ENCODE peak calls at places on chromosomes 11 and 22, in eight cellular contexts. One of them, this sample, is unnamed.

GRCh38 chr11:1826552-1827094 is 8.2 kb upstream of the SYT8 start:
- DNase-seq in stomach: peak
- DNase-seq in Peyer's patch: peak
- DNase-seq in fibroblast of lung: peak
- DNase-seq in HCT116: no peak
- DNase-seq in body of pancreas: peak
- DNase-seq in cardiac muscle cell: no peak
- DNase-seq in HFF-Myc: no peak
- DNase-seq in this sample: peak

GRCh38 chr11:75490221-75491181 is 35.2 kb downstream of the GDPD5 start:
- DNase-seq in body of pancreas: no peak
- DNase-seq in Peyer's patch: no peak
- DNase-seq in stomach: no peak
- DNase-seq in cardiac muscle cell: no peak
- DNase-seq in HFF-Myc: no peak
- DNase-seq in HCT116: no peak
- DNase-seq in fibroblast of lung: peak
- DNase-seq in this sample: peak

GRCh38 chr11:132258865-132259264 is 888.5 kb downstream of the NTM start:
- DNase-seq in HFF-Myc: no peak
- DNase-seq in Peyer's patch: no peak
- DNase-seq in cardiac muscle cell: no peak
- DNase-seq in stomach: no peak
- DNase-seq in fibroblast of lung: peak
- DNase-seq in HCT116: no peak
- DNase-seq in body of pancreas: no peak
- DNase-seq in this sample: no peak

GRCh38 chr11:68213135-68213515 is at the start of gene KMT5B:
- DNase-seq in HCT116: peak
- DNase-seq in fibroblast of lung: no peak
- DNase-seq in HFF-Myc: no peak
- DNase-seq in stomach: peak
- DNase-seq in cardiac muscle cell: peak
- DNase-seq in body of pancreas: peak
- DNase-seq in Peyer's patch: peak
- DNase-seq in this sample: peak

GRCh38 chr11:77144196-77144853 is 16.3 kb downstream of the MYO7A start:
- DNase-seq in HFF-Myc: no peak
- DNase-seq in fibroblast of lung: no peak
- DNase-seq in stomach: no peak
- DNase-seq in HCT116: no peak
- DNase-seq in body of pancreas: no peak
- DNase-seq in Peyer's patch: no peak
- DNase-seq in cardiac muscle cell: peak
- DNase-seq in this sample: no peak

GRCh38 chr22:42425337-42425988 is 6.7 kb downstream of the NFAM1 start:
- DNase-seq in Peyer's patch: peak
- DNase-seq in stomach: no peak
- DNase-seq in fibroblast of lung: no peak
- DNase-seq in HCT116: no peak
- DNase-seq in cardiac muscle cell: no peak
- DNase-seq in body of pancreas: no peak
- DNase-seq in HFF-Myc: no peak
- DNase-seq in this sample: no peak

GRCh38 chr11:97871816-97872215 is 1148.9 kb upstream of the CNTN5 start:
- DNase-seq in stomach: no peak
- DNase-seq in Peyer's patch: no peak
- DNase-seq in cardiac muscle cell: no peak
- DNase-seq in fibroblast of lung: no peak
- DNase-seq in HFF-Myc: no peak
- DNase-seq in body of pancreas: no peak
- DNase-seq in HCT116: no peak
- DNase-seq in this sample: no peak

GRCh38 chr11:13384837-13385417 is 78.1 kb downstream of the BTBD10 start:
- DNase-seq in Peyer's patch: no peak
- DNase-seq in HFF-Myc: peak
- DNase-seq in fibroblast of lung: peak
- DNase-seq in stomach: no peak
- DNase-seq in body of pancreas: peak
- DNase-seq in HCT116: peak
- DNase-seq in cardiac muscle cell: peak
- DNase-seq in this sample: peak

GRCh38 chr22:39021552-39022250 is 774 bp downstream of the APOBEC3D start:
- DNase-seq in cardiac muscle cell: no peak
- DNase-seq in HFF-Myc: no peak
- DNase-seq in body of pancreas: no peak
- DNase-seq in fibroblast of lung: no peak
- DNase-seq in HCT116: no peak
- DNase-seq in Peyer's patch: no peak
- DNase-seq in stomach: no peak
- DNase-seq in this sample: no peak

GRCh38 chr11:43784866-43785265 is 95.8 kb upstream of the ALKBH3 start:
- DNase-seq in body of pancreas: no peak
- DNase-seq in cardiac muscle cell: no peak
- DNase-seq in stomach: no peak
- DNase-seq in HCT116: no peak
- DNase-seq in fibroblast of lung: no peak
- DNase-seq in Peyer's patch: no peak
- DNase-seq in HFF-Myc: no peak
- DNase-seq in this sample: no peak

GRCh38 chr22:39658367-39658766 is 87.8 kb downstream of the CACNA1I start:
- DNase-seq in HCT116: no peak
- DNase-seq in fibroblast of lung: no peak
- DNase-seq in Peyer's patch: no peak
- DNase-seq in cardiac muscle cell: no peak
- DNase-seq in body of pancreas: no peak
- DNase-seq in HFF-Myc: no peak
- DNase-seq in stomach: no peak
- DNase-seq in this sample: no peak

GRCh38 chr11:46293616-46294015 is 16.2 kb downstream of the CREB3L1 start:
- DNase-seq in cardiac muscle cell: no peak
- DNase-seq in body of pancreas: no peak
- DNase-seq in HCT116: no peak
- DNase-seq in HFF-Myc: peak
- DNase-seq in stomach: no peak
- DNase-seq in Peyer's patch: no peak
- DNase-seq in fibroblast of lung: peak
- DNase-seq in this sample: no peak

GRCh38 chr22:37472418-37473006 is 13.7 kb downstream of the MFNG start:
- DNase-seq in Peyer's patch: peak
- DNase-seq in cardiac muscle cell: peak
- DNase-seq in fibroblast of lung: no peak
- DNase-seq in HFF-Myc: no peak
- DNase-seq in body of pancreas: peak
- DNase-seq in HCT116: no peak
- DNase-seq in stomach: peak
- DNase-seq in this sample: no peak

GRCh38 chr11:44043157-44043556 is 4.6 kb upstream of the ACCSL start:
- DNase-seq in cardiac muscle cell: no peak
- DNase-seq in HFF-Myc: no peak
- DNase-seq in body of pancreas: no peak
- DNase-seq in HCT116: no peak
- DNase-seq in Peyer's patch: no peak
- DNase-seq in fibroblast of lung: no peak
- DNase-seq in stomach: no peak
- DNase-seq in this sample: no peak

GRCh38 chr22:36162127-36163034 is 1.8 kb upstream of the APOL3 start:
- DNase-seq in body of pancreas: no peak
- DNase-seq in HFF-Myc: no peak
- DNase-seq in fibroblast of lung: peak
- DNase-seq in stomach: no peak
- DNase-seq in Peyer's patch: no peak
- DNase-seq in cardiac muscle cell: no peak
- DNase-seq in HCT116: no peak
- DNase-seq in this sample: no peak

GRCh38 chr11:27722945-27723344 is 22.7 kb upstream of the BDNF start:
- DNase-seq in Peyer's patch: no peak
- DNase-seq in stomach: no peak
- DNase-seq in HFF-Myc: no peak
- DNase-seq in fibroblast of lung: peak
- DNase-seq in body of pancreas: no peak
- DNase-seq in HCT116: no peak
- DNase-seq in cardiac muscle cell: no peak
- DNase-seq in this sample: no peak

GRCh38 chr11:27720277-27720830 is 20.1 kb upstream of the BDNF start:
- DNase-seq in cardiac muscle cell: peak
- DNase-seq in stomach: no peak
- DNase-seq in HCT116: no peak
- DNase-seq in fibroblast of lung: peak
- DNase-seq in Peyer's patch: no peak
- DNase-seq in HFF-Myc: no peak
- DNase-seq in body of pancreas: no peak
- DNase-seq in this sample: no peak

GRCh38 chr11:27722117-27722844 is 22.0 kb upstream of the BDNF start:
- DNase-seq in fibroblast of lung: peak
- DNase-seq in body of pancreas: no peak
- DNase-seq in Peyer's patch: no peak
- DNase-seq in cardiac muscle cell: peak
- DNase-seq in HCT116: no peak
- DNase-seq in HFF-Myc: no peak
- DNase-seq in stomach: no peak
- DNase-seq in this sample: no peak

GRCh38 chr11:27719575-27719925 is 19.3 kb upstream of the BDNF start:
- DNase-seq in fibroblast of lung: no peak
- DNase-seq in body of pancreas: no peak
- DNase-seq in cardiac muscle cell: no peak
- DNase-seq in stomach: no peak
- DNase-seq in HFF-Myc: no peak
- DNase-seq in HCT116: no peak
- DNase-seq in Peyer's patch: no peak
- DNase-seq in this sample: no peak

GRCh38 chr11:27721505-27722116 is 21.4 kb upstream of the BDNF start:
- DNase-seq in HCT116: no peak
- DNase-seq in body of pancreas: no peak
- DNase-seq in stomach: no peak
- DNase-seq in cardiac muscle cell: no peak
- DNase-seq in HFF-Myc: no peak
- DNase-seq in Peyer's patch: no peak
- DNase-seq in fibroblast of lung: no peak
- DNase-seq in this sample: no peak
- H3K4me3 ChIP-seq in HCT116: no peak
- H3K4me3 ChIP-seq in body of pancreas: no peak
- H3K4me3 ChIP-seq in stomach: peak
- H3K4me3 ChIP-seq in cardiac muscle cell: peak
- H3K4me3 ChIP-seq in HFF-Myc: peak
- H3K4me3 ChIP-seq in Peyer's patch: no peak
- H3K4me3 ChIP-seq in fibroblast of lung: peak
- H3K4me3 ChIP-seq in this sample: peak

DNA sequence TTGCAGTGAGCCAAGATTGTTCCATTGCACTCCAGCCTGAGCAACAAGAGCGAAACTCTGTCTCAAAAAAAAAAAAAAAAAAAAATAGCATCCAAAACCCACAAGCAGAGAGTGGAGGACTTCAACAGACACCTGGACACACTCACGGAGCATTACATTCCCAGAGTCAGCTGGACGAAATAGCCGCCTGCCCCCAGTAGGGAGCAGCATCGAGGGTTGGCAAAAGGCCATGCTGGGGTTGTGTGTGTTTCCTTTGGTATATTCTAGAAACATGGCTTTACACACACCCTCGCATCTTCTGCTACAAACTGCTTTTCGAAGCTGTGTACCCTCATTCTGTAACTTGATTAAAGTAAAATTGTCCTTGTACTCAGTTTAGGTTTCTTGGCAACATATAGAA is 5.3 kb downstream of the ADA2 start:
- DNase-seq in fibroblast of lung: peak
- DNase-seq in HCT116: peak
- DNase-seq in cardiac muscle cell: peak
- DNase-seq in HFF-Myc: no peak
- DNase-seq in Peyer's patch: peak
- DNase-seq in body of pancreas: peak
- DNase-seq in stomach: peak
- DNase-seq in this sample: no peak
- TF ChIP-seq CTCF in fibroblast of lung: peak
- TF ChIP-seq CTCF in HCT116: peak
- TF ChIP-seq CTCF in cardiac muscle cell: peak
- TF ChIP-seq CTCF in HFF-Myc: peak
- TF ChIP-seq CTCF in Peyer's patch: peak
- TF ChIP-seq CTCF in body of pancreas: peak
- TF ChIP-seq CTCF in stomach: no peak
- TF ChIP-seq CTCF in this sample: peak

GRCh38 chr11:66247295-66247694 is 21.1 kb upstream of the RAB1B start:
- DNase-seq in Peyer's patch: no peak
- DNase-seq in body of pancreas: no peak
- DNase-seq in HCT116: no peak
- DNase-seq in stomach: no peak
- DNase-seq in HFF-Myc: no peak
- DNase-seq in cardiac muscle cell: no peak
- DNase-seq in fibroblast of lung: no peak
- DNase-seq in this sample: no peak
- H3K4me3 ChIP-seq in Peyer's patch: no peak
- H3K4me3 ChIP-seq in body of pancreas: no peak
- H3K4me3 ChIP-seq in HCT116: no peak
- H3K4me3 ChIP-seq in stomach: no peak
- H3K4me3 ChIP-seq in HFF-Myc: no peak
- H3K4me3 ChIP-seq in cardiac muscle cell: no peak
- H3K4me3 ChIP-seq in fibroblast of lung: no peak
- H3K4me3 ChIP-seq in this sample: no peak

GRCh38 chr11:35418847-35419712 is at the start of gene SLC1A2:
- DNase-seq in stomach: no peak
- DNase-seq in Peyer's patch: no peak
- DNase-seq in cardiac muscle cell: peak
- DNase-seq in fibroblast of lung: peak
- DNase-seq in HFF-Myc: no peak
- DNase-seq in body of pancreas: no peak
- DNase-seq in HCT116: no peak
- DNase-seq in this sample: no peak
- TF ChIP-seq CTCF in stomach: no peak
- TF ChIP-seq CTCF in Peyer's patch: no peak
- TF ChIP-seq CTCF in cardiac muscle cell: no peak
- TF ChIP-seq CTCF in fibroblast of lung: no peak
- TF ChIP-seq CTCF in HFF-Myc: no peak
- TF ChIP-seq CTCF in body of pancreas: no peak
- TF ChIP-seq CTCF in HCT116: no peak
- TF ChIP-seq CTCF in this sample: no peak

This sample was measured in astrocyte of the cerebellum.